ENCODE peak calls at places on chromosome 14, in five cellular contexts. Z is WERI-Rb-1; T is WTC11; Q is osteocyte; A is CD8-positive, alpha-beta T cell. M is an unnamed sample.
A peak's percentile ranks its signal among the peaks of the same experiment; 100 is the strongest.

GRCh38 chr14:65361920-65362319 is 50.6 kb upstream of the FUT8 start:
- DNase-seq in Q (no peak), Z (no peak), A (no peak), T (no peak), M (no peak)

GRCh38 chr14:69287096-69287991 is 27.4 kb downstream of the GALNT16 start:
- DNase-seq in Q (no peak), T (no peak), A (no peak), Z (peak; percentile 71), M (no peak)

GRCh38 chr14:29454026-29454693 is 473.5 kb downstream of the PRKD1 start:
- DNase-seq in Z (no peak), T (peak; percentile 10), Q (no peak), A (no peak), M (no peak)

GRCh38 chr14:23608454-23608853 is 27.7 kb upstream of the DHRS2 start:
- DNase-seq in T (no peak), Q (peak; percentile 72), Z (no peak), A (no peak), M (no peak)

GRCh38 chr14:67533754-67534085 is 630 bp downstream of the PLEKHH1 start:
- DNase-seq in A (no peak), T (no peak), Z (peak; percentile 30), Q (no peak), M (no peak)

GRCh38 chr14:90581745-90582144 is 184.9 kb downstream of the CALM1 start:
- DNase-seq in T (no peak), Z (no peak), A (no peak), Q (no peak), M (no peak)

GRCh38 chr14:98953544-98954346 is 318.3 kb downstream of the BCL11B start:
- DNase-seq in T (no peak), Z (no peak), A (no peak), Q (peak; percentile 80), M (peak; percentile 47)

GRCh38 chr14:68368850-68369249 is 424.0 kb downstream of the ZFP36L1 start:
- DNase-seq in Q (no peak), T (no peak), Z (no peak), A (no peak), M (no peak)

GRCh38 chr14:85576848-85577541 is 47.1 kb downstream of the FLRT2 start:
- DNase-seq in Z (no peak), A (no peak), T (no peak), Q (no peak), M (no peak)

GRCh38 chr14:75254381-75254821 is 24.2 kb upstream of the FOS start:
- DNase-seq in Z (no peak), T (no peak), A (no peak), Q (no peak), M (no peak)

GRCh38 chr14:35113308-35113950 is 8.4 kb downstream of the PPP2R3C start:
- DNase-seq in A (no peak), Q (no peak), T (peak; percentile 19), Z (no peak), M (no peak)

GRCh38 chr14:64502476-64503183 is 1.0 kb downstream of the ZBTB25 start:
- DNase-seq in Z (peak; percentile 12), T (no peak), A (no peak), Q (no peak), M (no peak)

GRCh38 chr14:100767003-100767787 is 40.5 kb downstream of the DLK1 start:
- DNase-seq in Q (no peak), Z (no peak), T (no peak), A (no peak), M (no peak)

GRCh38 chr14:99266181-99267178 is 5.5 kb downstream of the BCL11B start:
- DNase-seq in T (peak; percentile 82), A (peak; percentile 85), Q (peak; percentile 91), Z (peak; percentile 69), M (peak; percentile 88)

GRCh38 chr14:21431126-21431525 is 24.8 kb downstream of the CHD8 start:
- DNase-seq in A (no peak), T (no peak), Q (no peak), Z (no peak), M (no peak)

GRCh38 chr14:60722163-60722835 is 1.9 kb downstream of the SIX4 start:
- DNase-seq in A (no peak), Z (peak; percentile 46), Q (peak; percentile 86), T (peak; percentile 69), M (peak; percentile 80)

GRCh38 chr14:68834816-68835215 is 41.9 kb upstream of the ZFP36L1 start:
- DNase-seq in Q (no peak), A (no peak), T (no peak), Z (no peak), M (no peak)

GRCh38 chr14:70754989-70755388 is 54.3 kb downstream of the MAP3K9 start:
- DNase-seq in Q (no peak), T (no peak), Z (no peak), A (no peak), M (no peak)

GRCh38 chr14:26855051-26855753 is 257.4 kb upstream of the NOVA1 start:
- DNase-seq in A (no peak), Q (no peak), T (no peak), Z (no peak), M (no peak)

GRCh38 chr14:57189070-57189469 is 79.6 kb downstream of the EXOC5 start:
- DNase-seq in A (no peak), Q (no peak), T (no peak), Z (peak; percentile 25), M (no peak)
- TF ChIP-seq CTCF in A (no peak), Q (peak; percentile 10), T (no peak), Z (peak; percentile 55), M (peak; percentile 45)

DNA sequence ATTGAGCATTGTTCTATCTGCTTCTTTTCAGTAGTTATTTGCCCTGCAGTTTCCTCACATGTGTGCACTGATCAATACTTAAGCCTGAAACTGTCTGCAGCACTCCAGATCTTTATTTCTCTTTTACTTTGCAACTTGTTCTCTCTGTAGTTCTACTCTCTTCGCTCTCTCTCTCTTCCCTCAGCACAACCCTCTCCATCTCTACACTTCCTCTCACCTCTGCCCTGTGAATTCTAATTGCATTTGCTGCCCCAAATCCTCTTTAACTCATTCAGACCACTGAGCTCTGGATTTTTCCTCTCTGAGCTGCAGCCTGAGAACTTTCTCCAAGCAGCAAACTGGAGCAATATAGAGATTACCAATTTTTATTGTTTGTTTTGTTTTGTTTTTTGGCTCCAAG is 1035.5 kb downstream of the FSCB start:
- DNase-seq in A (no peak), T (no peak), Q (no peak), Z (no peak), M (no peak)
- TF ChIP-seq CTCF in A (no peak), T (no peak), Q (no peak), Z (no peak), M (no peak)

GRCh38 chr14:105930572-105930971 is 404.2 kb downstream of the TMEM121 start:
- DNase-seq in Q (no peak), A (no peak), Z (no peak), T (no peak), M (no peak)

GRCh38 chr14:105933238-105933637 is 406.9 kb downstream of the TMEM121 start:
- DNase-seq in T (no peak), Z (no peak), Q (no peak), A (no peak), M (peak; percentile 39)

GRCh38 chr14:105929327-105930081 is 403.1 kb downstream of the TMEM121 start:
- DNase-seq in A (no peak), T (no peak), Q (no peak), Z (no peak), M (peak; percentile 39)

GRCh38 chr14:105935384-105935783 is 409.0 kb downstream of the TMEM121 start:
- DNase-seq in A (no peak), Z (no peak), Q (no peak), T (no peak), M (no peak)

GRCh38 chr14:105931808-105932483 is 405.6 kb downstream of the TMEM121 start:
- DNase-seq in Q (no peak), A (no peak), T (no peak), Z (no peak), M (no peak)
- TF ChIP-seq CTCF in Q (no peak), A (no peak), T (no peak), Z (peak; percentile 18), M (no peak)

DNA sequence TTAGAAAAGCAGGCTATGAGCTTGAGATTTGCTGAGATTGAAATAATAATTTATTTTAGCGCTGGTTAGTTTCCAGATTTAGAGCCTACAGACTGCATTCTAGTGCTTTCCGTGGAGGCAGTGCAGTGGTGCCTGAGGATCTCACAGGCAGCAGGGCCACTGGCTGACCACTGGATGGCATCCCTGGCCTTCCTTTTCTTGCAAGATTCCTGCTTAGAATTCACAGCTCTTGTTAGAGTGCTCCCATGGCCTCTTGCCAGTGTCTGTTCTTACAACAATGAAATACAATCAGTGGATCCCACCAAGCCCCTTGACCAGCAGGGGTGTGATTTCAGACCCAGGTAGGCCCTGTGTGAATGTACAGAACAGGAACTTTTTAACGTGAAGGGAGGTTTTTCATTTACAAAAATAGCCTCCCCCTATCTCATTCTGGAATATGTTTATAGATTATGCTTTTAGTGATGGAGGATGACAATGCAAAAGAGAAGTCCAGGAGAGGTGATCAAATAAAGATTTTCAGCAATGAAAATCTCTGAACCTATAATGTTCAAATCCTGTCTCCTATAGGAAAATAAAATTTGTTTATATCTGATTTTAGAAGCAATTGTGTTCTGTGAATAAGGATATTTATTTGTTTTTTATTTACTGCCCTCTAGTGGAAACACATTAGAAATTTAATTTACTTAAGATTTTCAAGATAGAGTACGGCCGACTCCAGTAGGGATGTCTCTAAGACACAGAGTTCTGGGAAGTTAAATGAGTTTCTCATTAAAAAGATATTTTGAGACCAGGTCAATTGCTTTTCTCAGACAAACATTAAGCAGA is 362.2 kb upstream of the STXBP6 start:
- DNase-seq in Z (no peak), T (peak; percentile 50), A (no peak), Q (no peak), M (no peak)
- TF ChIP-seq CTCF in Z (peak; percentile 16), T (no peak), A (no peak), Q (peak; percentile 30), M (peak; percentile 65)